ENCODE peak calls at places on chromosomes 16 and 17, in six cellular contexts. G, H, S, E, X and R are unnamed samples.

GRCh38 chr16:87625241-87625797 is 23.0 kb downstream of the JPH3 start:
- DNase-seq in G (no peak), S (no peak), H (no peak), E (no peak), X (no peak), R (no peak)

GRCh38 chr16:180101-180920 is at the start of gene HBQ1:
- DNase-seq in X (peak), S (no peak), H (no peak), G (no peak), E (no peak), R (no peak)

GRCh38 chr16:15041260-15042011 is 14.4 kb downstream of the NTAN1 start:
- DNase-seq in G (peak), E (no peak), X (peak), S (peak), H (peak), R (peak)

GRCh38 chr17:7717756-7718350 is 309 bp downstream of the DNAH2 start:
- DNase-seq in G (no peak), E (no peak), X (no peak), S (no peak), H (no peak), R (peak)

GRCh38 chr17:63911657-63912100 is 621 bp upstream of the CSHL1 start:
- DNase-seq in G (peak), S (no peak), H (peak), X (no peak), E (no peak), R (peak)

GRCh38 chr17:33039874-33040273 is 48.2 kb downstream of the SPACA3 start:
- DNase-seq in H (no peak), G (peak), E (no peak), X (no peak), S (no peak), R (no peak)

GRCh38 chr17:59387351-59388069 is 56.1 kb downstream of the YPEL2 start:
- DNase-seq in E (no peak), X (no peak), H (peak), G (no peak), S (no peak), R (no peak)

GRCh38 chr17:47368262-47368661 is 44.5 kb downstream of the EFCAB13 start:
- DNase-seq in S (no peak), G (no peak), E (no peak), X (no peak), H (no peak), R (peak)

GRCh38 chr17:73201215-73202069 is 8.6 kb downstream of the COG1 start:
- DNase-seq in S (peak), X (no peak), G (no peak), E (no peak), H (peak), R (peak)

GRCh38 chr17:46117850-46118696 is 75.2 kb downstream of the KANSL1 start:
- DNase-seq in X (no peak), E (no peak), H (no peak), G (no peak), S (no peak), R (no peak)

GRCh38 chr16:10940501-10941079 is 1.7 kb downstream of the DEXI start:
- DNase-seq in X (no peak), S (no peak), H (no peak), E (no peak), G (no peak), R (no peak)

GRCh38 chr17:72985882-72986720 is 106.4 kb downstream of the SLC39A11 start:
- DNase-seq in E (peak), S (peak), G (peak), H (peak), X (peak), R (peak)

GRCh38 chr17:62824290-62825135 is 16.4 kb upstream of the MARCHF10 start:
- DNase-seq in H (no peak), X (no peak), E (no peak), S (no peak), G (peak), R (no peak)

GRCh38 chr17:17043668-17044226 is 1.5 kb downstream of the MPRIP start:
- DNase-seq in H (no peak), S (peak), G (peak), E (peak), X (no peak), R (no peak)

GRCh38 chr17:66817750-66818149 is 17.2 kb upstream of the CACNG5 start:
- DNase-seq in S (no peak), G (no peak), E (no peak), X (no peak), H (no peak), R (no peak)

GRCh38 chr16:81012974-81013373 is 6.0 kb downstream of the CENPN start:
- DNase-seq in X (no peak), E (no peak), S (no peak), H (no peak), G (no peak), R (no peak)

GRCh38 chr16:12802048-12802447 is 1.6 kb downstream of the CPPED1 start:
- DNase-seq in G (no peak), X (no peak), E (no peak), S (no peak), H (no peak), R (no peak)
- H3K27ac ChIP-seq in G (peak), X (no peak), E (peak), S (no peak), H (no peak), R (no peak)

DNA sequence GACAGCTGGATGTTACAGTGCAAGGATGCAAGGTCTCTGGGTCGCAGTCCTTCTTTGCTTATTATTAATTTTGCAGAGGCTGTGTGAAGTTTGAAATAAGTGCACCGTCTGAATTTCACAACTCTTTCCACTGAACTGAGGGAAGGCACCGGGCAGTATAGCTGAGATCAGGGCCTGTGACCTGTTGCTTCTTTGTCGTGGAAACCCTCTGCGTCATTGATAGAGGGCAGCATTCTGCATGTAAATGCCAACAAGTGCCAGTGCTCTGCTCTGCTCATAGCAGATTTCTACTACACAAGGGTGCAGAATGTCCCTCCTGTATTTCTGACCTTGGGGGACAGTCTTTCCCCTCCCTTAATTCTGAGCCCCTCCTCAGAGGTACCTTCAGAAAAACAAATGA is 26.0 kb downstream of the CD300LF start:
- DNase-seq in G (no peak), X (no peak), E (no peak), S (no peak), H (no peak), R (peak)
- TF ChIP-seq CTCF in G (no peak), X (no peak), E (no peak), S (no peak), H (no peak), R (no peak)

DNA sequence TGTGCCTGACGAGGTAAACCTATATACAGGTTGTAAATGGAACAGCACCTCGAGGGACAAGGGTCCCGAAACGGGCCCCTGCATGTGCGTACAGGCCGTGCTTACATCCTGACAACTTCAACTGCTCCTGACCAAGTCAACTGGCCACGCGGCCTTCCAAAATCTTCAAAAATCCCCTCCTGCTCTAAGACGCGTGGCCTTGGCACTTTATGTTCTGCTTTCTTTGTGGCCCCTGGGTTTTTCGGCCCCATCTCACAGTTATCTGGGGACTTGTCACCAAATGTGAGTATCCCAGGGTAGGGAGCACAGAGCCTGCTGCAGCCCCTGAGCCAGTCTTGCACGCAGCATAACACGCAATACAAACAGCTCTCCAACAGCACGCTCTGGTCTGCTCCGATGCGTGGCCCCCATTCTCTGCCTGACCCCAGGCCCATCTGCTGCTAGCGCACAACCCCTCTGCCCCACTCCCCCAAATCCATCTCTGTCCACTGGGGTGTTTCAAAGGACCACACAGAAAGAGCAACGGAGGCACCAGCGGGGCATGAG is 659 bp downstream of the RPH3AL start:
- DNase-seq in G (no peak), X (no peak), S (peak), E (no peak), H (no peak), R (no peak)
- H3K27ac ChIP-seq in G (peak), X (peak), S (peak), E (peak), H (peak), R (peak)

DNA sequence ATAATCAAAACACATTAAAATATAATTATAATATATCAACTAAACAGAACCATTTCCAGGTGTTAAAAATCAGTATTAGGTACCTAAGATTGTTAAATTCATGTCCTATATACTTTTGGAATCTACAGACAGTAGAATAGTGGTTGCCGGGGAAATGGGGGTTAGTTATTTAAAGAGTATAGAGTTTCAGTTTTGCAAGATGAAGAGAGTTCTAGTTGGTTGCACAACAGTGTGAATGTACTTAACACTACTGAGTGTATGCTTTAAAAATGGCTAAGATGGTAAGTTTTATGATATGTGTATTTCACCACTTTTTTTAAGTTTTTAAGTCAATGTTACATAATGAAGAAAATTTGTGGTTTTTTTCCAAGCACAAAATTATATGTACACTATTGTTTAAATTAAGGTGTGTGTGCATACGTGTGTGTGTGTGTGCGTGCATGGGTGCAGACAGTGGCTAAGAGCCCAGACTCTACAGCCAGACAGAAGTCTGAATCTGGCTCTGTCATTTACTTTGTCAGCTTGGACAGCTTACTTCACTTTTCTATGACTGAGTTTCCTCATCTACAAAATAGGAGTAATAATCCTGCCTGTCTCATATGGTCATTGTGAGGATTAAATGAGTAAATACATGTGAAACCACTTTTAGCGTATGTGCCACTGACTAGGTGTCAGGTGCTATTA is 25.3 kb upstream of the PHAF1 start:
- DNase-seq in X (no peak), S (no peak), H (no peak), E (no peak), G (no peak), R (no peak)
- TF ChIP-seq CTCF in X (no peak), S (no peak), H (no peak), E (no peak), G (no peak), R (no peak)

DNA sequence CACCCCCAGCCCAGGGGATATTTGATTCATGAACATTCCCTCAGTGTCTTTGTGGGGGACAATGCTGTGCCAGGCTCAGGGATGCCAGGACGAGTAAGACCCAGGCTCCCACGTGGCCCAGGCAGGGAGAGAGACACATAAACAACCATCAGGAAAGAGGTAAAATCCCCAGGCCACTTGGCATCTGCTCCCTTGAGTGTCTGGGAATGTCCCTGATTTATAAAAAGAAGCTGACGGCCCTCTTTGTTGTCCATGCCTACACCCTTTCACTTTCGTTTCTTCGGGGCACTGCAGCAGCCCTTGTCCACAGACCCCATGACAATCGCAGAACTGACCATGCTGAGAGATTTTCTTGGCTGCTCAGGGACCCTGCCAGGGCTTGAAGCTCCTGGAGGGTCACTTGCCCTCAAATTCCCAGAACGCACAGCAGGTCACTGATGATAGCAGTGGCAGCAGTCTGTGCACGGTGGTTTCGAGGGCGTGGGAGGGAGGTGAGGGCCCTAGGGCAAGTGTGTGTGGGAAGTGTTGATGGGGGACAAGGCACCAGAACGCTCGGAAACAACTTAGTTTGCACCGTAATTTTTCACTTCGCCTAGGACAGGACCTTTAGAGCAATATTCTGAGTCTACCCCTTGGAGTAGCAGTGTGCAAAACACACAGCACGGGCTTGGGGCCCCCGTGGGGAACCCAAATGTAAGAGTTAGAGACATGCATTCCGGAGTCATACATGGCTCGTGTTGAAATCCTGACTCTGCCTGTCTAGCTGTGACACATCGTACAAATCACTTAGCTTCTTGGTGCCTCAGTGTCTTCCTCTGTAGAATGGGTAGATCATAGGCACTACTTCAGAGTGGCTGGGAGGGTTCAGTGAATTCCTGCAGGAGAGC is 4.7 kb downstream of the NOD2 start:
- DNase-seq in X (no peak), G (no peak), E (no peak), S (peak), H (peak), R (no peak)
- H3K27ac ChIP-seq in X (peak), G (peak), E (peak), S (peak), H (peak), R (no peak)

GRCh38 chr17:4008082-4008435 is 43.8 kb upstream of the ATP2A3 start:
- DNase-seq in E (no peak), X (no peak), G (no peak), S (no peak), H (no peak), R (no peak)
- TF ChIP-seq CTCF in E (no peak), X (no peak), G (no peak), S (no peak), H (no peak), R (no peak)